ENCODE peak calls at places on chromosomes 13 and 19, in seven cellular contexts. O is esophagus muscularis mucosa, B is H1, T is transverse colon, U is upper lobe of left lung, X is K562, R is SK-N-SH. Q is an unnamed sample.

GRCh38 chr19:48991823-48992570 is 1.1 kb downstream of the GYS1 start:
- DNase-seq in O (no peak), B (no peak), T (peak; percentile 70), U (peak; percentile 54), X (peak; percentile 73), R (peak; percentile 59), Q (peak; percentile 88)

GRCh38 chr19:1663854-1664253 is 11.4 kb upstream of the TCF3 start:
- DNase-seq in O (no peak), B (no peak), T (no peak), U (no peak), X (no peak), R (no peak), Q (no peak)

GRCh38 chr13:34294483-34295129 is 476.7 kb downstream of the RFC3 start:
- DNase-seq in O (no peak), B (no peak), T (no peak), U (no peak), X (no peak), R (no peak), Q (no peak)

GRCh38 chr19:28640506-28640905 is 572.4 kb downstream of the UQCRFS1 start:
- DNase-seq in O (peak; percentile 68), B (no peak), T (no peak), U (no peak), X (no peak), R (no peak), Q (no peak)

GRCh38 chr13:65562305-65562704 is 1667.8 kb downstream of the PCDH9 start:
- DNase-seq in O (no peak), B (no peak), T (no peak), U (no peak), X (no peak), R (no peak), Q (no peak)

GRCh38 chr13:106610511-106610910 is 42.6 kb upstream of the ARGLU1 start:
- DNase-seq in O (no peak), B (no peak), T (no peak), U (no peak), X (no peak), R (no peak), Q (no peak)

GRCh38 chr19:5046339-5047039 is 77.6 kb downstream of the KDM4B start:
- DNase-seq in O (no peak), B (no peak), T (peak; percentile 74), U (peak; percentile 58), X (no peak), R (no peak), Q (no peak)

GRCh38 chr19:41175825-41176734 is 16.9 kb upstream of the CYP2S1 start:
- DNase-seq in O (no peak), B (peak; percentile 78), T (peak; percentile 57), U (no peak), X (no peak), R (no peak), Q (no peak)

GRCh38 chr13:78595819-78596700 is 7.3 kb downstream of the POU4F1 start:
- DNase-seq in O (no peak), B (peak; percentile 85), T (no peak), U (peak; percentile 84), X (no peak), R (peak; percentile 84), Q (no peak)

GRCh38 chr19:35636651-35637050 is 4.9 kb upstream of the ETV2 start:
- DNase-seq in O (no peak), B (no peak), T (no peak), U (no peak), X (no peak), R (no peak), Q (no peak)

GRCh38 chr13:30792257-30793000 is 57.1 kb downstream of the ALOX5AP start:
- DNase-seq in O (no peak), B (no peak), T (peak; percentile 50), U (peak; percentile 84), X (peak; percentile 3), R (peak; percentile 75), Q (peak; percentile 89)

GRCh38 chr19:2733930-2734588 is 5.8 kb downstream of the SLC39A3 start:
- DNase-seq in O (no peak), B (no peak), T (peak; percentile 55), U (no peak), X (no peak), R (no peak), Q (no peak)

GRCh38 chr19:470701-471100 is 9.9 kb upstream of the SHC2 start:
- DNase-seq in O (no peak), B (no peak), T (no peak), U (no peak), X (no peak), R (no peak), Q (no peak)

GRCh38 chr19:7969560-7969949 is 26.1 kb upstream of the TIMM44 start:
- DNase-seq in O (no peak), B (no peak), T (no peak), U (no peak), X (no peak), R (no peak), Q (no peak)

GRCh38 chr19:51546650-51547396 is 15.4 kb upstream of the SIGLEC6 start:
- DNase-seq in O (no peak), B (no peak), T (no peak), U (no peak), X (peak; percentile 98), R (no peak), Q (no peak)

GRCh38 chr19:54179921-54180452 is 7.0 kb upstream of the TMC4 start:
- DNase-seq in O (no peak), B (peak; percentile 87), T (peak; percentile 79), U (no peak), X (no peak), R (peak; percentile 66), Q (no peak)

GRCh38 chr13:111573801-111574200 is 253.4 kb downstream of the TEX29 start:
- DNase-seq in O (no peak), B (no peak), T (no peak), U (no peak), X (no peak), R (no peak), Q (no peak)

GRCh38 chr13:23467048-23467931 is 33.8 kb upstream of the SACS start:
- DNase-seq in O (peak; percentile 74), B (no peak), T (no peak), U (no peak), X (no peak), R (peak; percentile 69), Q (no peak)

GRCh38 chr19:45745606-45746005 is 12.4 kb downstream of the MEIOSIN start:
- DNase-seq in O (no peak), B (no peak), T (no peak), U (no peak), X (no peak), R (no peak), Q (no peak)

GRCh38 chr19:39428309-39429112 is 7.2 kb downstream of the RPS16 start:
- DNase-seq in O (no peak), B (peak; percentile 88), T (peak; percentile 51), U (peak; percentile 86), X (no peak), R (no peak), Q (peak; percentile 88)

DNA sequence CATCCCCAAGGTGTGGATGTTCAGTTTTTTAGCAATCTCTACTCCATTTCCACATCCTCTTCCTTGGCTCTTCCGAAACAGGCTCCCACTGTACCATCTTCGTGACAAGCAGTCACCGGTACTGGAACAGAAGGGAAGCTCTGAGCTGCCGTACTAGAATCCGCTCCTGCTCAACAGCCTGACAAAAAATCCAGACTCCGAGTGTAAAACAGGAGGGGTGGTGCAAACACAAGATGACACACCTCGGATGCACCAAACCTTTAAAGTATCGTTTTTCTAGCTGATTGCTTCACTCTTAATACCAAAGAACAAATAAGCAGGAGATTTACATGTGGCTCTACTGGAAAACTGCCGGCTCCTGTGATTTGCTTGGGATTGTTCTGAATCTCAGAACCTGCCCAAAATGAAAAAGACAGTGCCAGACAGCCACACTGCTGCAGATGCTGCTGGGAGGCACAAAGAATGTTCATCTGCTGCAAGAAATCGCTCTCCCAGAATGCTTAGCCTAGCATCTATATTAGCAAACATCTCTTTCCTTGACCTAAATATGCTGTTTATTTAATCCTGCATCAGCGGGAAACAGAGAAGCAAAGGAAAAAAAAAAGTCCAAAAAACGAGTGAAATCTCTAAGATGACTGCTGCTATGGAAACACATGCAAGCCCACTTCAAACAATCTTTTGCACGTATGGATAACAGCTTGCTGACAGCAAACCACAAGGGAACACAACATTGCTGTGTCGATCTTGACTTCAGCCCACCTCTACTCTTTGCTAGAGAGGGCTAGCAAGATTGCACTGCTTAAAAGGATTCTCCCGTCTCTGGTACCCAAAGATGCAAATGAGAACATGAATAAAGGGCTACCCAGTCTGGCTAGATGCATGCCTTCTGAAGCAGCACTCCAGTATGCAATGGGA is 38.0 kb upstream of the DOCK9 start:
- DNase-seq in O (no peak), B (no peak), T (no peak), U (no peak), X (no peak), R (no peak), Q (no peak)
- TF ChIP-seq EP300 in O (no peak), B (no peak), T (no peak), U (no peak), X (no peak), R (no peak), Q (no peak)

GRCh38 chr19:18172331-18173053 is 1.1 kb upstream of the IFI30 start:
- DNase-seq in O (no peak), B (no peak), T (no peak), U (no peak), X (no peak), R (peak; percentile 20), Q (no peak)
- TF ChIP-seq POLR2AphosphoS5 in O (no peak), B (no peak), T (no peak), U (no peak), X (no peak), R (no peak), Q (no peak)

GRCh38 chr19:10682397-10683063 is 18.7 kb upstream of the QTRT1 start:
- DNase-seq in O (no peak), B (no peak), T (no peak), U (no peak), X (no peak), R (no peak), Q (no peak)

GRCh38 chr19:10685210-10685609 is 16.0 kb upstream of the QTRT1 start:
- DNase-seq in O (no peak), B (no peak), T (no peak), U (no peak), X (no peak), R (no peak), Q (no peak)

GRCh38 chr19:10683064-10683426 is 18.2 kb upstream of the QTRT1 start:
- DNase-seq in O (no peak), B (no peak), T (no peak), U (no peak), X (no peak), R (no peak), Q (no peak)

GRCh38 chr19:10681658-10682057 is 19.6 kb upstream of the QTRT1 start:
- DNase-seq in O (no peak), B (no peak), T (no peak), U (no peak), X (no peak), R (no peak), Q (no peak)

DNA sequence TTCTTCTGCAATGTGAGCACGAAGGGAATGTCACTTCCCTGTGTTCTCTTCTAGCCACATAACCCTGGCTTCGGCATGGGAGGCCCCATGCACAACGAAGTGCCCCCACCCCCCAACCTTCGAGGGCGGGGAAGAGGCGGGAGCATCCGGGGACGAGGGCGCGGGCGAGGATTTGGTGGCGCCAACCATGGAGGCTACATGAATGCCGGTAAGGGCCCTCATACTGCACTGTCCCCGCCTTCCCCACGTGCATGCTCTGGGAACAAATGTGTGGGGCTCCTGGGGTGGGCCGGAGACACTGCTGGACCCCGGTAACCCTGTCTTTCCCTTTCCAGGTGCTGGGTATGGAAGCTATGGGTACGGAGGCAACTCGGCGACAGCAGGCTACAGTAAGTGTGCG is 17.7 kb upstream of the QTRT1 start:
- DNase-seq in O (no peak), B (no peak), T (no peak), U (no peak), X (no peak), R (no peak), Q (no peak)
- TF ChIP-seq EP300 in O (no peak), B (no peak), T (no peak), U (no peak), X (no peak), R (no peak), Q (no peak)

GRCh38 chr19:46861691-46862503 is 1.1 kb downstream of the ARHGAP35 start:
- DNase-seq in O (no peak), B (no peak), T (peak; percentile 28), U (no peak), X (peak; percentile 49), R (no peak), Q (peak; percentile 70)
- TF ChIP-seq POLR2AphosphoS5 in O (no peak), B (no peak), T (no peak), U (no peak), X (no peak), R (no peak), Q (no peak)

Q was measured in sigmoid colon.